ENCODE peak calls at places on chromosomes 2 and 18, in five cellular contexts. Q is AG09309, Y is AG04450, U is HFF-Myc, R is MM.1S. I is an unnamed sample.

GRCh38 chr18:8975624-8976023 is 126.9 kb upstream of the NDUFV2 start:
- DNase-seq in Q (no peak), U (no peak), Y (no peak), R (peak), I (no peak)

GRCh38 chr2:85199692-85200091 is 66.5 kb downstream of the TCF7L1 start:
- DNase-seq in R (no peak), U (no peak), Y (no peak), Q (peak), I (no peak)

GRCh38 chr2:15714002-15714401 is 122.3 kb downstream of the DDX1 start:
- DNase-seq in R (no peak), Q (no peak), U (no peak), Y (no peak), I (no peak)

GRCh38 chr2:216074794-216075193 is 6.8 kb downstream of the PECR start:
- DNase-seq in R (no peak), U (no peak), Y (no peak), Q (no peak), I (no peak)

GRCh38 chr2:70247364-70248144 is 874 bp downstream of the TIA1 start:
- DNase-seq in Y (no peak), Q (no peak), U (no peak), R (no peak), I (peak)

GRCh38 chr2:45567974-45568789 is 42.9 kb downstream of the SRBD1 start:
- DNase-seq in U (no peak), Y (no peak), Q (no peak), R (peak), I (no peak)

GRCh38 chr2:100865819-100866462 is 46.0 kb downstream of the NPAS2 start:
- DNase-seq in R (no peak), Y (no peak), U (no peak), Q (no peak), I (peak)

GRCh38 chr2:55906993-55907392 is 16.6 kb downstream of the EFEMP1 start:
- DNase-seq in R (no peak), Q (no peak), U (no peak), Y (no peak), I (no peak)

GRCh38 chr2:71923887-71924533 is 223.7 kb downstream of the CYP26B1 start:
- DNase-seq in Q (no peak), U (no peak), R (peak), Y (peak), I (peak)

GRCh38 chr18:42758851-42759250 is 356.6 kb downstream of the RIT2 start:
- DNase-seq in U (no peak), Q (no peak), Y (no peak), R (no peak), I (no peak)

GRCh38 chr2:100518801-100519200 is 44.0 kb upstream of the PDCL3 start:
- DNase-seq in R (no peak), Y (no peak), U (no peak), Q (no peak), I (no peak)

GRCh38 chr18:23131693-23132319 is 3.5 kb upstream of the CABLES1 start:
- DNase-seq in Q (peak), Y (peak), U (peak), R (peak), I (peak)

GRCh38 chr2:113214141-113214540 is 40.4 kb downstream of the PSD4 start:
- DNase-seq in U (no peak), Q (no peak), Y (no peak), R (no peak), I (no peak)

GRCh38 chr18:67665266-67665665 is 148.7 kb upstream of the DSEL start:
- DNase-seq in Y (no peak), R (no peak), Q (no peak), U (peak), I (peak)

GRCh38 chr2:79817288-79817687 is 304.4 kb downstream of the CTNNA2 start:
- DNase-seq in Y (no peak), R (no peak), Q (no peak), U (no peak), I (no peak)

GRCh38 chr2:35410431-35411061 is 945.0 kb upstream of the CRIM1 start:
- DNase-seq in Q (peak), U (no peak), Y (no peak), R (peak), I (peak)

GRCh38 chr18:379665-380356 is 112.0 kb upstream of the THOC1 start:
- DNase-seq in Q (no peak), R (no peak), Y (no peak), U (no peak), I (no peak)

GRCh38 chr2:174328309-174329156 is 6.2 kb upstream of the SP9 start:
- DNase-seq in U (no peak), R (no peak), Q (no peak), Y (no peak), I (no peak)

GRCh38 chr2:239195318-239195871 is 205.4 kb downstream of the HDAC4 start:
- DNase-seq in Y (no peak), Q (no peak), U (no peak), R (no peak), I (no peak)

GRCh38 chr2:133158024-133158423 is 410.2 kb downstream of the NCKAP5 start:
- DNase-seq in R (no peak), Y (no peak), U (no peak), Q (no peak), I (no peak)

GRCh38 chr18:23165271-23165670 is 30.0 kb downstream of the CABLES1 start:
- DNase-seq in R (no peak), Y (no peak), U (no peak), Q (no peak), I (no peak)

GRCh38 chr2:5691659-5692529 is at the start of gene SOX11:
- DNase-seq in Q (peak), R (no peak), Y (peak), U (peak), I (no peak)

GRCh38 chr2:241218131-241219029 is 29.9 kb downstream of the ANO7 start:
- DNase-seq in U (no peak), Y (no peak), R (peak), Q (no peak), I (peak)
- TF ChIP-seq CTCF in U (no peak), Y (peak), R (peak), Q (peak), I (no peak)

DNA sequence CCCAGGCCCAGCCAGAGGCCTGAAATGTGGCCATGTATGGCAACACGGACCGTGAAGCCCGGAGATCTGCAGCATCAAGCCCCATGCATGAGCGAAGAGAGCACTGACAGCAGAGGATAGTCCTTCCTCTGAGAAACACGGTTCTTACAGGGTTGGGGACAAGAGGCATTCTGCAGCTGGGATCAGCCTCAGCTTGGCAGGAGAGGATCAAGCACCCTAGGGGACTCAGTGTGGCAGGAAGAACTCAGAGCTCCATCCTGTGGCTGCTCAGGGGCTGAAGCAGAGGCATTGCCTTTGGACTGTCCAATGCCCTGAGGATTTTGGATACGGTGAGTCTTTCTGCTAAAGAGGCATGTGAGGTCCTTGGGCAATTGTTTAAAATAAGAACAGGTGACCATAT is 368.7 kb downstream of the ZNF516 start:
- DNase-seq in Y (no peak), R (no peak), U (no peak), Q (no peak), I (peak)
- TF ChIP-seq CTCF in Y (no peak), R (no peak), U (no peak), Q (no peak), I (no peak)

GRCh38 chr2:28391564-28392296 is 928 bp upstream of the FOSL2 start:
- DNase-seq in U (peak), Q (no peak), Y (peak), R (peak), I (peak)
- TF ChIP-seq CTCF in U (no peak), Q (no peak), Y (no peak), R (no peak), I (no peak)

GRCh38 chr2:23002234-23002633 is 382.7 kb upstream of the KLHL29 start:
- DNase-seq in R (no peak), U (no peak), Y (no peak), Q (no peak), I (no peak)
- TF ChIP-seq CTCF in R (no peak), U (no peak), Y (no peak), Q (no peak), I (no peak)

I was measured in MCF 10A.